ENCODE peak calls at places on chromosome 15, in ten cellular contexts. F, T, E, U, W, O, M, L, D and P are unnamed samples. For H3K27me3, the result is how much of the 10 kb centered on the place peaks cover.

GRCh38 chr15:48592221-48592731 is 53.2 kb downstream of the FBN1 start:
- DNase-seq in F (no peak), T (peak), E (no peak), U (peak), W (no peak), O (peak), M (no peak), L (peak), D (no peak), P (peak)

GRCh38 chr15:62163847-62164499 is 1.1 kb downstream of the C2CD4B start:
- DNase-seq in F (no peak), T (peak), E (peak), U (peak), W (peak), O (no peak), M (peak), L (peak), D (no peak), P (no peak)

GRCh38 chr15:27673766-27674445 is 425.2 kb downstream of the OCA2 start:
- DNase-seq in F (no peak), T (no peak), E (no peak), U (no peak), W (no peak), O (no peak), M (no peak), L (no peak), D (no peak), P (no peak)

GRCh38 chr15:68558318-68559305 is 20.2 kb upstream of the CORO2B start:
- DNase-seq in F (no peak), T (no peak), E (peak), U (peak), W (peak), O (no peak), M (peak), L (no peak), D (no peak), P (peak)

GRCh38 chr15:75151214-75152128 is 50.2 kb upstream of the C15orf39 start:
- DNase-seq in F (no peak), T (peak), E (no peak), U (no peak), W (peak), O (no peak), M (no peak), L (no peak), D (no peak), P (no peak)

GRCh38 chr15:92714071-92714456 is 58.5 kb upstream of the FAM174B start:
- DNase-seq in F (no peak), T (peak), E (peak), U (peak), W (peak), O (peak), M (peak), L (peak), D (no peak), P (peak)

GRCh38 chr15:52858388-52859176 is 68.4 kb upstream of the ONECUT1 start:
- DNase-seq in F (no peak), T (no peak), E (peak), U (no peak), W (peak), O (no peak), M (peak), L (no peak), D (no peak), P (no peak)

GRCh38 chr15:77748078-77749064 is 115.7 kb upstream of the LINGO1 start:
- DNase-seq in F (peak), T (no peak), E (peak), U (no peak), W (no peak), O (no peak), M (peak), L (no peak), D (no peak), P (no peak)

GRCh38 chr15:80450811-80451321 is 46.7 kb downstream of the ARNT2 start:
- DNase-seq in F (no peak), T (no peak), E (peak), U (no peak), W (peak), O (no peak), M (peak), L (no peak), D (no peak), P (no peak)

GRCh38 chr15:62994975-62995730 is 47.4 kb upstream of the TPM1 start:
- DNase-seq in F (no peak), T (peak), E (no peak), U (peak), W (no peak), O (peak), M (no peak), L (no peak), D (no peak), P (peak)

GRCh38 chr15:101138913-101139880 is 112.7 kb downstream of the CHSY1 start:
- DNase-seq in F (no peak), T (no peak), E (no peak), U (no peak), W (no peak), O (peak), M (no peak), L (no peak), D (no peak), P (no peak)

GRCh38 chr15:70033109-70033508 is 64.6 kb downstream of the TLE3 start:
- DNase-seq in F (no peak), T (no peak), E (no peak), U (no peak), W (no peak), O (no peak), M (no peak), L (no peak), D (no peak), P (no peak)

GRCh38 chr15:85030301-85031049 is 48.8 kb downstream of the PDE8A start:
- DNase-seq in F (no peak), T (peak), E (no peak), U (peak), W (no peak), O (peak), M (no peak), L (peak), D (no peak), P (peak)

GRCh38 chr15:37056168-37056893 is 44.0 kb downstream of the MEIS2 start:
- DNase-seq in F (no peak), T (no peak), E (no peak), U (no peak), W (peak), O (peak), M (peak), L (peak), D (no peak), P (no peak)

GRCh38 chr15:80252281-80252619 is 237 bp upstream of the CTXND1 start:
- DNase-seq in F (no peak), T (no peak), E (no peak), U (no peak), W (no peak), O (no peak), M (no peak), L (no peak), D (no peak), P (no peak)

GRCh38 chr15:38553071-38553470 is 11.5 kb downstream of the RASGRP1 start:
- DNase-seq in F (no peak), T (no peak), E (no peak), U (no peak), W (no peak), O (no peak), M (no peak), L (no peak), D (no peak), P (no peak)

GRCh38 chr15:66883322-66883911 is 181.4 kb downstream of the SMAD6 start:
- DNase-seq in F (peak), T (peak), E (peak), U (peak), W (peak), O (peak), M (peak), L (peak), D (no peak), P (peak)

GRCh38 chr15:78640840-78641733 is at the start of gene CHRNB4:
- DNase-seq in F (no peak), T (peak), E (peak), U (peak), W (peak), O (peak), M (peak), L (peak), D (no peak), P (no peak)

GRCh38 chr15:51450001-51450400 is 108.5 kb downstream of the GLDN start:
- DNase-seq in F (peak), T (peak), E (no peak), U (no peak), W (no peak), O (peak), M (no peak), L (no peak), D (no peak), P (peak)

GRCh38 chr15:45397116-45397665 is 18.8 kb upstream of the GATM start:
- DNase-seq in F (no peak), T (no peak), E (no peak), U (no peak), W (no peak), O (no peak), M (no peak), L (no peak), D (no peak), P (no peak)

GRCh38 chr15:51314391-51315337 is 23.7 kb downstream of the CYP19A1 start:
- DNase-seq in F (no peak), T (no peak), E (no peak), U (peak), W (no peak), O (no peak), M (no peak), L (no peak), D (no peak), P (no peak)

GRCh38 chr15:77568960-77569646 is 63.6 kb downstream of the LINGO1 start:
- DNase-seq in F (no peak), T (no peak), E (no peak), U (peak), W (no peak), O (no peak), M (peak), L (no peak), D (no peak), P (peak)

GRCh38 chr15:31461911-31462480 is 135.4 kb downstream of the KLF13 start:
- DNase-seq in F (no peak), T (peak), E (peak), U (no peak), W (no peak), O (no peak), M (peak), L (no peak), D (no peak), P (no peak)

GRCh38 chr15:80920271-80920699 is 69.3 kb downstream of the MESD start:
- DNase-seq in F (no peak), T (no peak), E (no peak), U (no peak), W (no peak), O (no peak), M (no peak), L (no peak), D (no peak), P (no peak)

DNA sequence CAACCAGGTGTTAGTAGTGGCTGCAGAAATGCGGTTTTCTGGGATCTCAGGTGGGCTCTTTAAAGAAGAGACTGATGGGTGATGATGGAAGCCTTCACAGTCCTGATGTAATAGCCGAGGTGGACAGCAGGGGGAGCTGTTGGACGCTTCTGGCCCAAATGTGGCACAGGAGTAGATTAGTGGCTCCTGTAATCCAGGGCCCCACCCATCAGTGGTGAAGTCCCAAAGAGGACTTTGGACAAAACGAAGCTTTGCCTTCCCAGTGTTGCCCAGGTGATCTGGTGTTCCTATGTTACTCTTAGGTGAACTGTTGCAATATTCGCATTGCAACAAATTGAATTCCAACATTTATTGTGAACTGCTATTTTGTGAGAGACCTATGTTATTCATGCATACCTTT is 31.8 kb upstream of the MYZAP start:
- DNase-seq in F (peak), T (peak), E (peak), U (peak), W (peak), O (no peak), M (peak), L (peak), D (peak), P (peak)
- H3K4me2 ChIP-seq in F (peak), T (no peak), E (no peak), U (peak), W (no peak), O (no peak), M (no peak), L (no peak), D (no peak), P (no peak)

GRCh38 chr15:89446260-89446891 is 50.0 kb downstream of the RHCG start:
- DNase-seq in F (no peak), T (no peak), E (no peak), U (no peak), W (no peak), O (no peak), M (no peak), L (no peak), D (no peak), P (no peak)

GRCh38 chr15:89448825-89449224 is 47.6 kb downstream of the RHCG start:
- DNase-seq in F (no peak), T (no peak), E (no peak), U (no peak), W (peak), O (no peak), M (no peak), L (no peak), D (no peak), P (no peak)

GRCh38 chr15:89445553-89445952 is 50.8 kb downstream of the RHCG start:
- DNase-seq in F (no peak), T (no peak), E (no peak), U (no peak), W (no peak), O (no peak), M (no peak), L (no peak), D (no peak), P (no peak)

GRCh38 chr15:89450076-89451006 is 46.0 kb downstream of the RHCG start:
- DNase-seq in F (no peak), T (no peak), E (no peak), U (no peak), W (no peak), O (no peak), M (no peak), L (no peak), D (no peak), P (no peak)

DNA sequence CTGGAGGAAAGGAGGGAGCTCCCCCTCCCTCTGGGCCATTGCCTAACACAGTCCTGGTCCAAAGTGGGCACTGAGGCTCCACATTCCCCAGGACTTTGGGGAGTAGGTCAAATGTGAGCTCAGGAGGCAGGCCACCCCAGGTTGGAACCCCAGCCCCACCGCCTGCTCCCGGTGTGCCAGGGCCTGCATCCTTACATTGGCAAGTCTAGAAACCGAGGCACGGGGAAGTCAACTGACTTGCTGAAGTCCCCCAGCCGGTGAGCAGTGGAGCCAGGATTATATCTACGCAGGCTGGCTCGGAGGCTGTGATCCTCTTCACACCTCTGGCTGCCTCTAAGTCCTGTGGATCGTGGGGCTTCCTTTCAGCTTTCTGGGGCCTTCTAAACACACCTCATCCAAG is 48.7 kb downstream of the RHCG start:
- DNase-seq in F (no peak), T (no peak), E (no peak), U (no peak), W (no peak), O (no peak), M (no peak), L (no peak), D (no peak), P (no peak)
- H3K27me3 ChIP-seq in F (under half), T (half or more), E (under half), U (under half), W (half or more), O (under half), M (under half), L (under half), D (under half), P (under half)

GRCh38 chr15:100039994-100040393 is 301.8 kb downstream of the ADAMTS17 start:
- DNase-seq in F (no peak), T (no peak), E (no peak), U (no peak), W (no peak), O (no peak), M (no peak), L (no peak), D (no peak), P (no peak)
- H2AFZ ChIP-seq in F (no peak), T (no peak), E (no peak), U (no peak), W (no peak), O (no peak), M (no peak), L (no peak), D (no peak), P (no peak)

GRCh38 chr15:88912500-88912921 is 668 bp downstream of the MFGE8 start:
- DNase-seq in F (no peak), T (peak), E (no peak), U (peak), W (peak), O (no peak), M (peak), L (no peak), D (no peak), P (peak)

GRCh38 chr15:88911766-88912118 is 1.4 kb downstream of the MFGE8 start:
- DNase-seq in F (no peak), T (peak), E (peak), U (peak), W (peak), O (peak), M (peak), L (no peak), D (no peak), P (peak)

GRCh38 chr15:88915354-88915753 is 2.2 kb upstream of the MFGE8 start:
- DNase-seq in F (no peak), T (no peak), E (no peak), U (no peak), W (no peak), O (no peak), M (no peak), L (no peak), D (no peak), P (no peak)

GRCh38 chr15:88913017-88913849 is at the start of gene MFGE8:
- DNase-seq in F (no peak), T (peak), E (peak), U (peak), W (peak), O (peak), M (peak), L (peak), D (peak), P (peak)

GRCh38 chr15:88913850-88914169 is 631 bp upstream of the MFGE8 start:
- DNase-seq in F (no peak), T (no peak), E (no peak), U (no peak), W (no peak), O (no peak), M (no peak), L (no peak), D (no peak), P (no peak)
- H3K4me2 ChIP-seq in F (peak), T (peak), E (peak), U (peak), W (peak), O (peak), M (peak), L (peak), D (peak), P (peak)

GRCh38 chr15:33194704-33195261 is at the start of gene FMN1:
- DNase-seq in F (peak), T (peak), E (peak), U (peak), W (peak), O (peak), M (peak), L (peak), D (no peak), P (peak)

GRCh38 chr15:33197636-33198035 is 3.1 kb upstream of the FMN1 start:
- DNase-seq in F (no peak), T (no peak), E (no peak), U (no peak), W (no peak), O (no peak), M (no peak), L (no peak), D (no peak), P (no peak)

GRCh38 chr15:33191641-33192040 is 2.9 kb downstream of the FMN1 start:
- DNase-seq in F (no peak), T (no peak), E (no peak), U (no peak), W (no peak), O (no peak), M (no peak), L (no peak), D (no peak), P (no peak)

GRCh38 chr15:33195283-33195682 is 769 bp upstream of the FMN1 start:
- DNase-seq in F (no peak), T (no peak), E (no peak), U (no peak), W (no peak), O (no peak), M (no peak), L (no peak), D (no peak), P (no peak)

DNA sequence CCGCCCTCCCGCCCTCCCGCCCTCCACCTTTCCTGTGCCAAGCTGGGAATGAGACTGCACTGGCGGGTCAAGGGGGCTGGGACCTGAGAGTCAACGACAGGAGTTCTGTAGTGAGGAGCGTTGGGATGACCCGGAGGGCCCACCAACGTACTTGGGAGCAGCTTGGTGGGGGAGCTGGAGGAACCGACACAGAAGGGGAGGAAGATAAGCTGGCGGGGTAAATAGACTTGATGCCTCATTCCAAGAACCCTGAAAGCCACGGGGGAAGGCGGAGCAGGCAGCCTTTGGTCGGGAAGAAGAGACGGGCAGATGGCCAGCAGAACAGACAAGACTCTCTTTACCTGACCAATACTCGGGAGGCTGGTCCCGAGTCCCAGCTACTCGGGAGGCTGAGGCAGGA is 277 bp downstream of the FMN1 start:
- DNase-seq in F (no peak), T (peak), E (no peak), U (no peak), W (peak), O (no peak), M (peak), L (no peak), D (no peak), P (no peak)
- H3K27me3 ChIP-seq in F (under half), T (under half), E (under half), U (under half), W (under half), O (under half), M (under half), L (under half), D (under half), P (under half)

GRCh38 chr15:89401636-89402252 is 67.1 kb upstream of the POLG start:
- DNase-seq in F (no peak), T (peak), E (no peak), U (no peak), W (no peak), O (peak), M (no peak), L (no peak), D (peak), P (peak)

GRCh38 chr15:89399070-89399389 is 64.4 kb upstream of the POLG start:
- DNase-seq in F (no peak), T (no peak), E (no peak), U (no peak), W (no peak), O (no peak), M (no peak), L (no peak), D (no peak), P (no peak)

GRCh38 chr15:89400997-89401590 is 66.5 kb upstream of the POLG start:
- DNase-seq in F (no peak), T (no peak), E (no peak), U (no peak), W (no peak), O (no peak), M (no peak), L (no peak), D (peak), P (no peak)

GRCh38 chr15:89399390-89400120 is 64.9 kb upstream of the POLG start:
- DNase-seq in F (no peak), T (peak), E (peak), U (peak), W (peak), O (no peak), M (peak), L (no peak), D (no peak), P (no peak)

GRCh38 chr15:89400121-89400996 is 65.7 kb upstream of the POLG start:
- DNase-seq in F (no peak), T (no peak), E (peak), U (no peak), W (peak), O (no peak), M (peak), L (no peak), D (no peak), P (no peak)
- H2AFZ ChIP-seq in F (no peak), T (peak), E (no peak), U (peak), W (no peak), O (no peak), M (no peak), L (no peak), D (no peak), P (no peak)